ENCODE peak calls at places on chromosomes 6 and 20, in four cellular contexts. K, H, I and T are unnamed samples.

GRCh38 chr6:43744931-43745727 is 24.9 kb upstream of the VEGFA start:
- DNase-seq in K (no peak), H (peak; percentile 12), I (no peak), T (no peak)

GRCh38 chr6:17120019-17120418 is 18.2 kb downstream of the STMND1 start:
- DNase-seq in K (peak; percentile 89), H (no peak), I (no peak), T (no peak)

GRCh38 chr6:43887340-43887858 is 117.4 kb downstream of the VEGFA start:
- DNase-seq in K (no peak), H (no peak), I (no peak), T (no peak)

GRCh38 chr6:12950879-12951814 is 234.6 kb downstream of the PHACTR1 start:
- DNase-seq in K (no peak), H (no peak), I (no peak), T (no peak)

GRCh38 chr20:39188264-39188765 is 226.2 kb downstream of the DHX35 start:
- DNase-seq in K (no peak), H (no peak), I (no peak), T (no peak)

GRCh38 chr20:44704551-44704971 is 10.6 kb upstream of the CCN5 start:
- DNase-seq in K (peak; percentile 79), H (no peak), I (no peak), T (peak; percentile 73)

GRCh38 chr6:15329154-15329781 is 83.4 kb downstream of the JARID2 start:
- DNase-seq in K (peak; percentile 95), H (peak; percentile 42), I (no peak), T (peak; percentile 95)

GRCh38 chr20:32457476-32457986 is 99.4 kb downstream of the ASXL1 start:
- DNase-seq in K (peak; percentile 56), H (peak; percentile 99), I (no peak), T (peak; percentile 51)

GRCh38 chr6:149334682-149335160 is 17.2 kb downstream of the TAB2 start:
- DNase-seq in K (peak; percentile 80), H (no peak), I (peak; percentile 75), T (peak; percentile 85)

GRCh38 chr6:24205020-24205492 is 79.0 kb downstream of the NRSN1 start:
- DNase-seq in K (peak; percentile 38), H (peak; percentile 36), I (peak; percentile 28), T (peak; percentile 12)

DNA sequence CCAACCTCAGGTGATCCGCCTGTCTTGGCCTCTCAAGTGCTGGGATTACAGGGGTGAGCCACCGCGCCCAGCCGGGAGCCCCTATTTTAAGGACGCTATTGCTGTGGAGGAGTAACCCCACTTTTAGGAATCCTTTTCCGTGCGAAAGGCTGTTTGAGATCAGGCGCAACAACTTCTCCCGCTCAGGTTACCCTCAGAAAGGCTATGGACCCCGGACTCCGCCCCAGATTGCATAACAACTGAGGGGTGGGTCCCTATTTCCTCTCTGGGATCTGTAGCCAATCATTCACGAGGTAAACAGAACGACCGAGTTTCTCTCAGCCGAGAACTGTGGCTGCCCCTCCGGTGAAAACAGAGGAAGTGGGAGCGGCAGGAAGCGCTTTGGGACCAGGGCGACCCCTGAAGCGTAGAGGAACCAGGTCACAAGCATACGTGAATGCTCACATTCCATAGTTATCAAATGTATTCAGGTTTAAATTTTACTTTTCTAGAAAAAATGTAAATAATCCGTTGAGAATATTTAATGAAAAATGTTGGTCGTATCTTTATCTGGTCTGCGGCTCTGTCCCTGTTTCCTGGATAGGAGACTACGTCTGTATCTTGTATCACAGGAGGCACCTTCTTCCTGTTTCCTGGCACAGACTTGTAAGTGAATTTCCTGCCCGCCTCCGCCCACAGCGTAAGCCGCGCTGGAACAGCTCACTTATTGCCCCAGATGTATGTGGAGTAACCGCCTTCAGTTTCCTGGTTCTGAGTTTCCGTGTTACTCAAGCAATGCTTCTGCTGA is 26.9 kb downstream of the HLA-E start:
- DNase-seq in K (peak; percentile 96), H (peak; percentile 76), I (peak; percentile 61), T (peak; percentile 91)
- H2AFZ ChIP-seq in K (peak overlapping the region; percentile 92), H (peak overlapping the region; percentile 88), I (peak overlapping the region; percentile 33), T (peak overlapping the region; percentile 73)

GRCh38 chr20:57482148-57482547 is 42.8 kb downstream of the CTCFL start:
- DNase-seq in K (no peak), H (no peak), I (no peak), T (no peak)

GRCh38 chr20:57480444-57481152 is 44.3 kb downstream of the CTCFL start:
- DNase-seq in K (no peak), H (no peak), I (no peak), T (no peak)

GRCh38 chr20:57482796-57483195 is 42.1 kb downstream of the CTCFL start:
- DNase-seq in K (no peak), H (no peak), I (no peak), T (no peak)

GRCh38 chr20:57479196-57479595 is 45.7 kb downstream of the CTCFL start:
- DNase-seq in K (no peak), H (no peak), I (no peak), T (no peak)

DNA sequence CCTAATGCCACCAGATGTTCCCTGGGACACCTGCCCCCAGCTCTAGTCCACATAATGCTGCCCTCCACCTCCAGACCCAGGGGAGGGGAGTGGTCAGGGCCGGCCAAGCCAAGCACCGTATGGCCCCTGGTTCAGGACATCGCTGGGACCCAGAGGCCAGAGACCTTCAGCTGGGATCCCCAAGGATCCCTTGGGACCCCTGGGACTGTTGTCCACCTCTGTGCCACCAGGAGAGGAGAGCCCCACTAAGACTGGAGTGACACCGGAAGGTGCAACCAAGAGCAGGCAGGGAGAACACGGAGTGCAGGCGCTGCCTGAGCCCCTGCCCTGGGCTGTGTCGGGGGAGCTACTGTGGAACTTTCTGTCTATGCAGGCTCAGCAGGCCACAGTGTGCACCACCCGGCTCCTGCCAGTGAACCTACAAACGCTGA is 43.6 kb downstream of the CTCFL start:
- DNase-seq in K (no peak), H (no peak), I (no peak), T (no peak)
- H2AFZ ChIP-seq in K (no peak overlapping the region), H (no peak overlapping the region), I (no peak overlapping the region), T (no peak overlapping the region)

DNA sequence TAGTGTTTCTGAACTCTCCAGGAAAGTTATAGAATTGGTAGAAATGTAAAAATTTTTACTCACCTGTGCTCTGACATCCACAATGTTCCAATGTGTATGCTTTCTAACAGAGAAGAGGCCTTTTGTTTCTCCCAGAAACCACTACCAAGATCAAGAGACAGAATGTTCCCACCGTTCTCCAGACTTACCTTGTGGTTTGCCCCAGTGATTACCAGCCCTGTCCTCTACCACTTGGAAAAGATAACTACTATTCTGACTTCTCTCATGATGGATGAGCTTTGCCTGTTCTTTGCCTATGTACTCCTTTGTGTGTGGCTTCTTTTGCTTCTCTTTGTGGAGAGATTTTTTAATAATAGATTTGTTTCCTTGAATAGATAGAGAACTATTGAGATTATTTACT is 173.0 kb upstream of the SCGN start:
- DNase-seq in K (no peak), H (no peak), I (no peak), T (no peak)
- H2AFZ ChIP-seq in K (no peak overlapping the region), H (no peak overlapping the region), I (no peak overlapping the region), T (no peak overlapping the region)

DNA sequence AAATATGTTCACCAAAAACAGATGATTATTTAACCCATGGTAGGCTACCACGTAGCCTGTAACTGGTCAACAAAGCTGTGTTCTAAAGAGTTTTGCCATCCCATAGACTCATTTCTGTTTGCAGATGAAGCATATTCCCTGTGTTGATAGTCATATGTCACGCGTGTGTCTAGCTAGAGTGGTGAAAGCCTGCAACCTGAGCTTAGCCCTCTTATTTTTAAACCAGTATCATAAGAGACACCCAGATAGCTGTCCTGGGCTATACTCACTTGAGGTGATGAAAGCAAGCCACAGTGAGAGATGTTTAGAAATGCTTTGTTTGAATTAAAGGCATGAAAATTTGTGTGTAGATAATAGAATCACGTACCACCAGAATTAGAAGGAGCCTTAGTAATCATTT is 307.8 kb downstream of the ZFAND3 start:
- DNase-seq in K (no peak), H (no peak), I (no peak), T (no peak)
- H2AFZ ChIP-seq in K (no peak overlapping the region), H (no peak overlapping the region), I (no peak overlapping the region), T (no peak overlapping the region)

GRCh38 chr6:37141291-37142046 is 28.5 kb upstream of the PIM1 start:
- DNase-seq in K (peak; percentile 81), H (no peak), I (no peak), T (peak; percentile 89)
- H2AFZ ChIP-seq in K (peak overlapping the region; percentile 16), H (peak overlapping the region; percentile 23), I (no peak overlapping the region), T (peak overlapping the region; percentile 13)

GRCh38 chr20:53413188-53413631 is 180.4 kb downstream of the ZNF217 start:
- DNase-seq in K (no peak), H (no peak), I (peak; percentile 50), T (no peak)
- H2AFZ ChIP-seq in K (no peak overlapping the region), H (no peak overlapping the region), I (no peak overlapping the region), T (no peak overlapping the region)